ENCODE peak calls at places on chromosome 4, in ten cellular contexts. S is DND-41, M is AML-193, J is GM12892, X is H9, C is adipocyte, Z is neural crest cell, G is left ventricle myocardium inferior, T is GM23248, E is T-cell. V is an unnamed sample.

GRCh38 chr4:111630705-111631104 is 514.5 kb upstream of the FAM241A start:
- DNase-seq in S (no peak), E (no peak), M (peak; percentile 16), C (peak; percentile 78), G (no peak), T (peak; percentile 72), X (no peak), Z (no peak), J (no peak), V (no peak)

GRCh38 chr4:158538176-158538575 is 16.5 kb downstream of the RXFP1 start:
- DNase-seq in Z (no peak), S (no peak), C (peak; percentile 25), E (no peak), G (no peak), J (no peak), T (peak; percentile 87), M (no peak), X (no peak), V (no peak)

GRCh38 chr4:185254434-185254833 is 45.0 kb downstream of the SNX25 start:
- DNase-seq in T (no peak), S (no peak), X (no peak), Z (no peak), E (no peak), M (no peak), J (no peak), G (no peak), C (no peak), V (no peak)

GRCh38 chr4:158722291-158722916 is 792 bp downstream of the PPID start:
- DNase-seq in J (no peak), S (no peak), G (no peak), C (peak; percentile 65), X (peak; percentile 26), M (no peak), Z (no peak), E (peak; percentile 5), T (peak; percentile 75), V (no peak)

GRCh38 chr4:77082886-77083608 is 7.3 kb upstream of the CCNI start:
- DNase-seq in X (no peak), Z (no peak), S (no peak), C (no peak), M (no peak), T (no peak), E (no peak), J (no peak), G (no peak), V (no peak)

GRCh38 chr4:3324093-3324815 is 31.4 kb downstream of the RGS12 start:
- DNase-seq in Z (no peak), E (no peak), T (no peak), G (no peak), J (no peak), M (no peak), X (peak; percentile 79), S (no peak), C (no peak), V (no peak)

GRCh38 chr4:8118035-8118434 is 40.6 kb downstream of the ABLIM2 start:
- DNase-seq in T (no peak), S (no peak), G (no peak), J (no peak), M (no peak), X (no peak), Z (no peak), C (no peak), E (no peak), V (no peak)

GRCh38 chr4:83370640-83370906 is 35.9 kb upstream of the HPSE start:
- DNase-seq in Z (no peak), J (no peak), T (peak; percentile 44), E (no peak), X (no peak), M (no peak), S (no peak), C (no peak), G (no peak), V (no peak)

GRCh38 chr4:6180841-6181631 is 19.3 kb downstream of the JAKMIP1 start:
- DNase-seq in Z (no peak), J (no peak), X (no peak), S (peak; percentile 75), T (no peak), M (no peak), G (no peak), E (no peak), C (no peak), V (no peak)

V was measured in right lobe of liver.